ENCODE peak calls at places on chromosomes 16 and 17, in nine cellular contexts. W is activated gamma-delta T cell; J is cardiac fibroblast; Z is Daoy; S is lower lobe of right lung; A is islet precursor cell; I is CD4-positive, CD25-positive, alpha-beta regulatory T cell; T is brain pericyte; P is KBM-7. F is an unnamed sample.

GRCh38 chr17:51189628-51190027 is 23.4 kb downstream of the NME2 start:
- DNase-seq in W (no peak), J (no peak), Z (no peak), S (no peak), A (no peak), I (no peak), T (no peak), P (no peak), F (no peak)

GRCh38 chr17:75061055-75061438 is 14.0 kb downstream of the KCTD2 start:
- DNase-seq in W (no peak), J (no peak), Z (no peak), S (no peak), A (no peak), I (no peak), T (no peak), P (no peak), F (no peak)

GRCh38 chr16:15054357-15055140 is 1.3 kb downstream of the NTAN1 start:
- DNase-seq in W (no peak), J (no peak), Z (no peak), S (no peak), A (no peak), I (no peak), T (no peak), P (no peak), F (no peak)

GRCh38 chr16:12339686-12340085 is 363.2 kb downstream of the SNX29 start:
- DNase-seq in W (no peak), J (no peak), Z (no peak), S (no peak), A (no peak), I (no peak), T (no peak), P (no peak), F (no peak)

GRCh38 chr17:40355804-40356758 is 8.5 kb downstream of the GJD3 start:
- DNase-seq in W (no peak), J (no peak), Z (no peak), S (peak), A (peak), I (no peak), T (no peak), P (no peak), F (no peak)

GRCh38 chr16:70747703-70748631 is 53.0 kb downstream of the VAC14 start:
- DNase-seq in W (no peak), J (peak), Z (no peak), S (peak), A (peak), I (no peak), T (no peak), P (no peak), F (no peak)

GRCh38 chr17:49896860-49897259 is 49.0 kb upstream of the TAC4 start:
- DNase-seq in W (no peak), J (no peak), Z (no peak), S (no peak), A (no peak), I (no peak), T (no peak), P (no peak), F (no peak)

GRCh38 chr16:3036726-3037315 is at the start of gene BICDL2:
- DNase-seq in W (no peak), J (no peak), Z (no peak), S (peak), A (no peak), I (no peak), T (no peak), P (no peak), F (no peak)

GRCh38 chr16:7367309-7367708 is 34.7 kb downstream of the RBFOX1 start:
- DNase-seq in W (no peak), J (no peak), Z (no peak), S (no peak), A (no peak), I (no peak), T (no peak), P (no peak), F (no peak)

GRCh38 chr17:61065263-61065773 is 334.3 kb upstream of the TBX2 start:
- DNase-seq in W (no peak), J (peak), Z (peak), S (no peak), A (no peak), I (no peak), T (no peak), P (no peak), F (no peak)

GRCh38 chr17:65785109-65785508 is 223.7 kb upstream of the AXIN2 start:
- DNase-seq in W (no peak), J (peak), Z (peak), S (no peak), A (no peak), I (no peak), T (peak), P (peak), F (peak)

GRCh38 chr17:41593306-41594095 is 6.8 kb upstream of the KRT14 start:
- DNase-seq in W (no peak), J (no peak), Z (no peak), S (no peak), A (peak), I (no peak), T (no peak), P (no peak), F (no peak)

GRCh38 chr17:55444471-55445441 is 23.1 kb upstream of the MMD start:
- DNase-seq in W (no peak), J (peak), Z (no peak), S (no peak), A (peak), I (no peak), T (no peak), P (no peak), F (no peak)

GRCh38 chr17:74325743-74326379 is at the start of gene KIF19:
- DNase-seq in W (peak), J (peak), Z (peak), S (peak), A (peak), I (peak), T (no peak), P (no peak), F (no peak)

GRCh38 chr17:45942284-45942683 is 47.9 kb downstream of the MAPT start:
- DNase-seq in W (no peak), J (peak), Z (peak), S (no peak), A (no peak), I (no peak), T (no peak), P (no peak), F (no peak)

GRCh38 chr17:81928497-81929252 is 1.1 kb upstream of the MAFG start:
- DNase-seq in W (no peak), J (no peak), Z (no peak), S (no peak), A (no peak), I (no peak), T (no peak), P (no peak), F (no peak)

F was measured in GF-D8.